ENCODE peak calls at places on chromosome 1, in nine cellular contexts. I, P, U, J, W, K, E, F and Y are unnamed samples.

GRCh38 chr1:183609313-183609712 is 19.1 kb upstream of the NCF2 start:
- DNase-seq in I (no peak), P (peak; percentile 65), U (no peak), J (peak; percentile 31), W (peak; percentile 73), K (no peak), E (peak; percentile 49), F (peak; percentile 58), Y (no peak)

GRCh38 chr1:74534241-74534640 is 21.8 kb upstream of the LRRC53 start:
- DNase-seq in I (no peak), P (peak; percentile 91), U (no peak), J (no peak), W (no peak), K (no peak), E (no peak), F (no peak), Y (no peak)

GRCh38 chr1:206583461-206584264 is 28.6 kb downstream of the EIF2D start:
- DNase-seq in I (peak; percentile 70), P (peak; percentile 53), U (peak; percentile 76), J (peak; percentile 90), W (peak; percentile 66), K (peak; percentile 77), E (peak; percentile 84), F (peak; percentile 76), Y (peak; percentile 73)

GRCh38 chr1:211739671-211740411 is 64.4 kb upstream of the NEK2 start:
- DNase-seq in I (no peak), P (no peak), U (peak; percentile 33), J (no peak), W (no peak), K (no peak), E (no peak), F (no peak), Y (no peak)

GRCh38 chr1:87203890-87204289 is 124.8 kb upstream of the LMO4 start:
- DNase-seq in I (no peak), P (peak; percentile 76), U (no peak), J (no peak), W (no peak), K (no peak), E (no peak), F (no peak), Y (no peak)

GRCh38 chr1:81545734-81546133 is 255.0 kb upstream of the ADGRL2 start:
- DNase-seq in I (no peak), P (no peak), U (no peak), J (no peak), W (no peak), K (no peak), E (no peak), F (no peak), Y (no peak)

GRCh38 chr1:196608401-196609113 is at the start of gene KCNT2:
- DNase-seq in I (no peak), P (peak; percentile 88), U (no peak), J (peak; percentile 99), W (peak; percentile 88), K (peak; percentile 52), E (peak; percentile 90), F (peak; percentile 55), Y (no peak)

GRCh38 chr1:2459757-2460156 is 16.3 kb upstream of the PLCH2 start:
- DNase-seq in I (no peak), P (peak; percentile 33), U (no peak), J (no peak), W (no peak), K (no peak), E (peak; percentile 97), F (peak; percentile 54), Y (no peak)

DNA sequence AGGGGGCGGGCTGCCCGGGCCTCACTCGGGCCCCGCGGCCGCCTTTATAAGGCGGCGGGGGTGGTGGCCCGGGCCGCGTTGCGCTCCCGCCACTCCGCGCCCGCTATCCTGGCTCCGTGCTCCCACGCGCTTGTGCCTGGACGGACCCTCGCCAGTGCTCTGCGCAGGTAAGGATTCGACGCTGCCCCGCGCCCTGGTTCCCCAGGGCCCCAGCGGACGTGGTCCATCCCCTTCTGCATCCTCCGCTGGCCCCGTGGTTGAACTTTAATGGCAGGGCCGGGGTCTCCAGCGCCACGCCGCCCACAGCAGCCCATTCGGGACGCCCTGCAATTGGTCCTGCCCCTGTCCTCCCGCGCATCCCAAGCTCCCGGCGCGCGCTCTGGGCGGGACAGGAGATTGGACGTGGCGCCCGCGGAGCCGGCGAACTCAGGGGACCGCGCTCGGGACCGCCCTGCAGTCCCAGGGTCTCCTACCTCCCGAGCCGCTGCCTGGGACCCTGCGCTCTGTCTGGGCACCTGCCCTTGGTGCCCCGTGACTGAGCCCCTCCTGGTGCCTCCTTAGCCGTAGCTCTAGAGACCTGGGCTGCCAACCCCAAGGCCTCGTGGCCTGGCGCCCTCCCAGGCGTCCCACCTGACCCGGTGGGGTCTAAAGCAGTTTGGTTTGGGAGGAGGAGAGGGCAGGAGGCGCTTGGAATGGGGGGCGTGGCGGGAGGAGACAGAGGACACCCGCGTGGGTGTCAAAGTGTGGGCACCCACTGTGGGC is at the start of gene ALPL:
- DNase-seq in I (no peak), P (no peak), U (no peak), J (peak; percentile 64), W (no peak), K (no peak), E (no peak), F (no peak), Y (no peak)
- H3K27ac ChIP-seq in I (no peak within 1 kb of the TSS), P (no peak within 1 kb of the TSS), U (no peak within 1 kb of the TSS), J (no peak within 1 kb of the TSS), W (no peak within 1 kb of the TSS), K (no peak within 1 kb of the TSS), E (no peak within 1 kb of the TSS), F (no peak within 1 kb of the TSS), Y (no peak within 1 kb of the TSS)

DNA sequence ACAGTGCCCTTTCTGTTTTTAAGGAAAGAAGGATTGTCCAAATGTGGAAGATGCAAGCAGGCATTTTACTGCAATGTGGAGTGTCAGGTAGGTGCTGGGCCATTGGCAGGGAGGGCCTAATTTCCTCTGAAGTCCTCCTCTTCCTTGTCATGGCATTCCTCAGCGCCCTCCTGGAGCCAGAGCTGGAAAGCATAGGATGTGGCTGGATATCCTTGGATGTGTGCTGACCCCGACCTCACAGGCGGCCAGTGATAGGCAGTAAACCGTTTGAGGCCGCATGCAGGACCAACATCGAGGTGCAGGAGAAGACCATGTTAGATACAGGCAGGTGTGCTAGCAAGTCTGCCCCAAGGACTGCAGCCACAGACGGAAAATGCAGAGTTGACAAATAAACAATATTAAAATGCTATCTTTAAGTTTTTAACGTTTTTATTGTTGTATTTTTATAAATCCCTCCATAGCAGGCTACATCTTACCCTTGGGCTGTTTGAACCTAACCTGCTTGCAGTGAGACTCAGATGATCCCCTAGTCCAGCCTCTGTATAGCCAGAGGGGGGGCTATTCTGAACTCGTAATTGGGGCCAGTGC is 24.3 kb downstream of the SMYD2 start:
- DNase-seq in I (no peak), P (no peak), U (no peak), J (no peak), W (no peak), K (no peak), E (no peak), F (no peak), Y (no peak)
- H3K4me3 ChIP-seq in I (no peak overlapping the region), P (no peak overlapping the region), U (no peak overlapping the region), J (no peak overlapping the region), W (no peak overlapping the region), K (no peak overlapping the region), E (no peak overlapping the region), F (no peak overlapping the region), Y (no peak overlapping the region)

GRCh38 chr1:160806109-160806665 is 10.2 kb downstream of the LY9 start:
- DNase-seq in I (no peak), P (no peak), U (no peak), J (no peak), W (no peak), K (no peak), E (no peak), F (no peak), Y (no peak)

GRCh38 chr1:160806784-160807183 is 10.8 kb downstream of the LY9 start:
- DNase-seq in I (no peak), P (no peak), U (no peak), J (no peak), W (no peak), K (no peak), E (no peak), F (no peak), Y (no peak)

GRCh38 chr1:160808289-160808688 is 12.3 kb downstream of the LY9 start:
- DNase-seq in I (no peak), P (no peak), U (no peak), J (no peak), W (no peak), K (no peak), E (no peak), F (no peak), Y (no peak)

GRCh38 chr1:160807242-160807641 is 11.3 kb downstream of the LY9 start:
- DNase-seq in I (no peak), P (no peak), U (no peak), J (no peak), W (no peak), K (no peak), E (no peak), F (no peak), Y (no peak)

DNA sequence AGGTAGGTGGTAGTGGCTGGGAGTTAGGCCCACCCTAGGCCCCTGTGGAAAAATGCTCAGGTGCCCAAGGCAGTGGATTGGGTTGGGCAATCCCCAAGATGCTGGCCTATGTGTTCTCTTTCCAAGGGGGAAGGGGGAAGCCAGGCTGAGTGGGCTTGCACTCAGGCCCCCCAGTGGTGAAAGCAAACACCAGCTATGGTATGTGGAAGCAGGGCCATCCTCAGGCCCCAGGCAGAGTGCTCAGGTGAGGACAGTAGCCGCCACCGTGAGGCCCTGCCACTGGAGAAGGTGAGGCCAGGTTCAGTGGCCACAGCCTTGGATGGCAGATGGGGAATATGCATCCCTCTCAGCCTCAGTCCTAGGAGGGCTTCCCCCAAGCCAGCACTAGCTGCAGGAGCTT is 11.8 kb downstream of the LY9 start:
- DNase-seq in I (no peak), P (no peak), U (no peak), J (peak; percentile 16), W (no peak), K (no peak), E (no peak), F (no peak), Y (no peak)
- H3K36me3 ChIP-seq in I (peaks cover 15% of the 10 kb centered on the region), P (no peaks in the 10 kb centered on the region), U (peaks cover 31% of the 10 kb centered on the region), J (no peaks in the 10 kb centered on the region), W (no peaks in the 10 kb centered on the region), K (no peaks in the 10 kb centered on the region), E (no peaks in the 10 kb centered on the region), F (no peaks in the 10 kb centered on the region), Y (peaks cover 4% of the 10 kb centered on the region)

GRCh38 chr1:28147264-28148094 is 29.0 kb downstream of the PTAFR start:
- DNase-seq in I (no peak), P (no peak), U (no peak), J (peak; percentile 64), W (no peak), K (no peak), E (no peak), F (no peak), Y (no peak)

GRCh38 chr1:28144203-28145135 is 32.0 kb downstream of the PTAFR start:
- DNase-seq in I (no peak), P (peak; percentile 73), U (no peak), J (no peak), W (peak; percentile 72), K (no peak), E (no peak), F (no peak), Y (peak; percentile 37)

GRCh38 chr1:28150125-28150780 is 26.2 kb downstream of the PTAFR start:
- DNase-seq in I (no peak), P (no peak), U (no peak), J (no peak), W (no peak), K (no peak), E (no peak), F (no peak), Y (no peak)

GRCh38 chr1:28145728-28146127 is 30.8 kb downstream of the PTAFR start:
- DNase-seq in I (no peak), P (no peak), U (no peak), J (no peak), W (no peak), K (no peak), E (no peak), F (no peak), Y (no peak)

DNA sequence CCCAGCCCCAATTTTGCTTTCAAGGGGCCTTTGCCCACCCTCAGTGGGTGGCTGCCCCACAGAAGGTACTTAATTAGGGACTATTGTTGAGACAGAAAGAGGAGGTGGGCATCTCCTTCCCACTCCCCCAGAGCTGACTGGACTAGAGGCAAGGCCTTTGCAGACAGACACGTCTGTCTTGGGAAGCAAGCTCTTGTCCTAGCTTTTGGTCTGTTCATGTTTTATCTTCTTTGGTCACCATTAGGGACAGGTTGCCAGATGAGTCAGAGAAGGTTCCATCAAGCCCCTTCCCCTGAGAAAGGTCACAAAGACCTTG is 27.7 kb downstream of the PTAFR start:
- DNase-seq in I (no peak), P (no peak), U (no peak), J (no peak), W (no peak), K (no peak), E (no peak), F (no peak), Y (no peak)
- H3K27ac ChIP-seq in I (no peak overlapping the region), P (no peak overlapping the region), U (peak overlapping the region; percentile 43), J (no peak overlapping the region), W (no peak overlapping the region), K (no peak overlapping the region), E (no peak overlapping the region), F (no peak overlapping the region), Y (no peak overlapping the region)